ENCODE peak calls at places on chromosomes 16 and 17, in five cellular contexts. U, J, L, W and N are unnamed samples.

GRCh38 chr16:13425840-13426239 is 494.1 kb upstream of the ERCC4 start:
- DNase-seq in W (no peak), U (no peak), L (no peak), J (no peak), N (no peak)

GRCh38 chr17:53142890-53143289 is 679.8 kb upstream of the KIF2B start:
- DNase-seq in W (no peak), U (no peak), L (no peak), J (no peak), N (no peak)

GRCh38 chr16:87973721-87974120 is 22.5 kb downstream of the BANP start:
- DNase-seq in U (no peak), W (no peak), J (no peak), L (no peak), N (no peak)

GRCh38 chr16:85206472-85207356 is 94.4 kb upstream of the CIBAR2 start:
- DNase-seq in L (no peak), W (peak; percentile 92), J (no peak), U (no peak), N (no peak)

GRCh38 chr16:80604600-80605355 is 64.0 kb downstream of the DYNLRB2 start:
- DNase-seq in U (no peak), W (no peak), L (no peak), J (no peak), N (no peak)

GRCh38 chr17:40024901-40025300 is 9.7 kb downstream of the CSF3 start:
- DNase-seq in U (no peak), J (no peak), W (no peak), L (no peak), N (no peak)

GRCh38 chr17:43946766-43947165 is 4.5 kb upstream of the PPY start:
- DNase-seq in U (no peak), W (no peak), L (no peak), J (no peak), N (no peak)

GRCh38 chr16:86363836-86364618 is 146.3 kb upstream of the FOXF1 start:
- DNase-seq in J (no peak), L (no peak), W (no peak), U (peak; percentile 72), N (no peak)

GRCh38 chr16:74998481-74999207 is at the start of gene ZNRF1:
- DNase-seq in W (peak; percentile 98), L (peak; percentile 73), U (peak; percentile 89), J (peak; percentile 95), N (peak; percentile 82)

GRCh38 chr16:66996324-66996982 is 8.1 kb downstream of the CES4A start:
- DNase-seq in L (no peak), U (no peak), J (no peak), W (no peak), N (peak; percentile 92)

GRCh38 chr17:917391-917811 is 62.2 kb downstream of the NXN start:
- DNase-seq in U (no peak), J (no peak), L (no peak), W (no peak), N (no peak)

GRCh38 chr16:11114366-11115164 is 141.4 kb downstream of the SOCS1 start:
- DNase-seq in L (no peak), U (no peak), W (no peak), J (no peak), N (no peak)

GRCh38 chr16:23959069-23959800 is 123.5 kb downstream of the PRKCB start:
- DNase-seq in L (no peak), U (no peak), J (no peak), W (no peak), N (no peak)

GRCh38 chr16:20866161-20866772 is 33.9 kb downstream of the DCUN1D3 start:
- DNase-seq in L (no peak), U (no peak), W (peak; percentile 35), J (peak; percentile 70), N (peak; percentile 55)

GRCh38 chr16:52567193-52567592 is 20.2 kb upstream of the TOX3 start:
- DNase-seq in W (no peak), J (no peak), L (no peak), U (no peak), N (no peak)

GRCh38 chr16:52568495-52568894 is 21.6 kb upstream of the TOX3 start:
- DNase-seq in W (no peak), U (no peak), L (no peak), J (no peak), N (no peak)

GRCh38 chr16:52569296-52569695 is 22.4 kb upstream of the TOX3 start:
- DNase-seq in J (no peak), L (no peak), W (no peak), U (no peak), N (no peak)

GRCh38 chr16:52570495-52571091 is 23.6 kb upstream of the TOX3 start:
- DNase-seq in J (no peak), L (no peak), U (no peak), W (no peak), N (no peak)

GRCh38 chr16:52569701-52570100 is 22.8 kb upstream of the TOX3 start:
- DNase-seq in L (no peak), W (no peak), U (no peak), J (no peak), N (peak; percentile 86)
- TF ChIP-seq FOXM1 in L (no peak), W (no peak), U (no peak), J (no peak), N (no peak)

DNA sequence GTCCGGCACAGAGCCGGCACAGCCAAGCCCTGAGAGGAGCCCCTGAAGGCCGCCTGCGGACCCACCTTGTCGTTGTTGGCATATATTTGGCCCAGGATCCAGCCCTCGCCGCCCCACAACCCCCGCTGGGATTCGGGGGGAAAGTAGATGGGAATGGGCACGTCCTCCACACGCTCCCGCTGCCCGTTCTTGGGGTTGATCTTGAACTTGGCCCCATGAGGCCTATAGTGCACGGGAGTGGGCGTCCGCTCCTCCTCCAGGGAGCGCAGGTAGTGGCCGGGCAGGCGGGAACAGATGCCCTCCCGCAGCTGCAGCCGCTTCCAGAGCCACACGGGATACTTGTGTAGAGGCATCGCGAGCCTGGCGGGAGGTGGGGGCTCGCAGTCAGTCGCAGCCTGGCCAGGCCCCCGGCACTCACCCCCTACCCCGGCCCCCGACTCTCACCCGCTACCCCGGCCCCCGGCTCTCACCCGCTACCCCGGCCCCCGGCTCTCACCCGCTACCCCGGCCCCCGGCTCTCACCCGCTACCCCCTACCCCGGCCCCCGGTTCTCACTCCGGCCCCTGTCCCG is 387 bp downstream of the MRPL28 start:
- DNase-seq in L (no peak), J (peak; percentile 52), U (peak; percentile 54), W (peak; percentile 76), N (no peak)
- TF ChIP-seq FOXM1 in L (no peak), J (no peak), U (no peak), W (no peak), N (no peak)

GRCh38 chr17:82370471-82371332 is 863 bp upstream of the UTS2R start:
- DNase-seq in J (no peak), U (no peak), L (no peak), W (peak; percentile 51), N (no peak)
- TF ChIP-seq FOXM1 in J (no peak), U (no peak), L (no peak), W (no peak), N (peak; percentile 56)

DNA sequence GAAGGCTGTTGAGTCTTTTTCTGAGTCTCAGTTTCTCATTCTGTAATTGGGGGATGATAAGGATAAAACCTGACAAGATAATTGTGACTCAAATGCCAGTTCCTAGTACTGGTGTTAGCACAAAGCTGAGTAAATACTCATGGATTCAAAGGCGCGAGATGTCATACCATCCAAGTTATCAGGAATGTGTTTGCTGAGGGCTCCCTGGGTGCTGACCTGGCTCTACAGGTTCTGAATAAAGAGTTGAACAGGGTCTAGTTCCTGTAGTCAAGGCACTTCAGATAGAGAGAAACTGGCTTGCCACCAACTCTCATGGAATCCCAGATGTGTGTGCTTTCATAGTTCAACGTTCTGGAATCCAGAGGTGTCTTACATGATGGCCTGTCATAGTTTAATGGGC is 141.6 kb downstream of the PRKCA start:
- DNase-seq in L (no peak), U (no peak), W (no peak), J (no peak), N (peak; percentile 21)
- TF ChIP-seq FOXM1 in L (no peak), U (no peak), W (no peak), J (no peak), N (no peak)

GRCh38 chr16:56199164-56199563 is 7.9 kb downstream of the GNAO1 start:
- DNase-seq in L (peak; percentile 39), J (no peak), W (no peak), U (no peak), N (no peak)
- TF ChIP-seq FOXM1 in L (no peak), J (no peak), W (no peak), U (no peak), N (no peak)

GRCh38 chr16:27359051-27359450 is 42.9 kb upstream of the IL21R start:
- DNase-seq in U (no peak), L (no peak), W (no peak), J (no peak), N (no peak)
- TF ChIP-seq FOXM1 in U (no peak), L (no peak), W (no peak), J (no peak), N (no peak)

GRCh38 chr16:4323845-4324478 is 8.1 kb downstream of the GLIS2 start:
- DNase-seq in U (peak; percentile 64), J (peak; percentile 67), W (peak; percentile 79), L (no peak), N (no peak)
- TF ChIP-seq FOXM1 in U (no peak), J (no peak), W (no peak), L (no peak), N (no peak)